ENCODE peak calls at places on chromosomes 7 and 10, in six cellular contexts. J is germinal center, L is nucleus accumbens, X is non-pigmented ciliary epithelial cell, N is HuH-7.5, Z is NCI-H1092. C is an unnamed sample.
A peak's percentile ranks its signal among the peaks of the same experiment; 100 is the strongest.

GRCh38 chr7:24847754-24848153 is 90.5 kb upstream of the GSDME start:
- DNase-seq in X (no peak), Z (no peak), L (no peak), N (no peak), J (no peak), C (no peak)

GRCh38 chr7:129607471-129608120 is 3.9 kb upstream of the NRF1 start:
- DNase-seq in Z (no peak), X (no peak), L (no peak), J (peak; percentile 67), N (peak; percentile 76), C (peak; percentile 62)

GRCh38 chr10:103564116-103564501 is 70.6 kb downstream of the NEURL1 start:
- DNase-seq in X (no peak), J (no peak), N (no peak), L (no peak), Z (no peak), C (no peak)

GRCh38 chr7:45028138-45028919 is 28.3 kb downstream of the CCM2 start:
- DNase-seq in L (no peak), J (no peak), Z (no peak), N (no peak), X (no peak), C (no peak)

GRCh38 chr7:29443552-29443951 is 120.1 kb upstream of the PRR15 start:
- DNase-seq in J (no peak), N (no peak), Z (no peak), X (no peak), L (no peak), C (no peak)

GRCh38 chr7:98102170-98102569 is 4.5 kb upstream of the LMTK2 start:
- DNase-seq in N (no peak), X (no peak), J (no peak), L (no peak), Z (no peak), C (no peak)

GRCh38 chr7:113504142-113504541 is 385.8 kb upstream of the SMIM30 start:
- DNase-seq in Z (no peak), X (no peak), J (no peak), L (no peak), N (no peak), C (no peak)

GRCh38 chr7:105387621-105388372 is 924 bp downstream of the SRPK2 start:
- DNase-seq in J (peak; percentile 58), Z (peak; percentile 57), L (peak; percentile 32), X (no peak), N (peak; percentile 82), C (peak; percentile 82)

GRCh38 chr7:47573758-47574472 is 8.0 kb downstream of the TNS3 start:
- DNase-seq in X (no peak), L (peak; percentile 13), N (no peak), J (no peak), Z (no peak), C (no peak)

GRCh38 chr10:60827791-60828488 is 49.7 kb downstream of the CDK1 start:
- DNase-seq in Z (no peak), L (no peak), J (no peak), X (no peak), N (no peak), C (no peak)

GRCh38 chr7:91079491-91079890 is 184.7 kb upstream of the FZD1 start:
- DNase-seq in Z (no peak), X (no peak), N (no peak), J (no peak), L (no peak), C (no peak)

GRCh38 chr10:123241391-123242141 is 87.4 kb downstream of the BUB3 start:
- DNase-seq in Z (no peak), L (no peak), J (peak; percentile 16), X (no peak), N (no peak), C (peak; percentile 30)

GRCh38 chr7:7564323-7564780 is 2.3 kb upstream of the MIOS start:
- DNase-seq in Z (no peak), J (no peak), X (peak; percentile 44), N (no peak), L (no peak), C (no peak)

GRCh38 chr7:151511946-151512345 is 7.7 kb downstream of the RHEB start:
- DNase-seq in J (no peak), X (no peak), L (no peak), N (no peak), Z (no peak), C (no peak)

GRCh38 chr7:149715476-149715875 is 57.9 kb downstream of the ZNF467 start:
- DNase-seq in J (no peak), L (no peak), Z (no peak), X (no peak), N (no peak), C (no peak)

GRCh38 chr10:11153766-11154165 is 136.1 kb downstream of the CELF2 start:
- DNase-seq in X (no peak), N (no peak), Z (no peak), L (no peak), J (no peak), C (no peak)

GRCh38 chr7:55552320-55553086 is 19.8 kb downstream of the VOPP1 start:
- DNase-seq in N (no peak), L (peak; percentile 52), J (no peak), X (peak; percentile 89), Z (no peak), C (no peak)

GRCh38 chr10:13440709-13441061 is 88.1 kb downstream of the BEND7 start:
- DNase-seq in X (no peak), N (no peak), J (no peak), Z (no peak), L (no peak), C (no peak)

GRCh38 chr7:80014507-80014906 is 120.1 kb upstream of the GNAI1 start:
- DNase-seq in Z (no peak), X (peak; percentile 56), L (no peak), J (no peak), N (no peak), C (no peak)

GRCh38 chr7:29194594-29195417 is at the start of gene CHN2:
- DNase-seq in X (no peak), J (peak; percentile 63), L (peak; percentile 34), N (peak; percentile 46), Z (peak; percentile 76), C (peak; percentile 48)

GRCh38 chr7:147607151-147607800 is 983.3 kb upstream of the C7orf33 start:
- DNase-seq in Z (no peak), L (no peak), J (no peak), X (no peak), N (no peak), C (no peak)

GRCh38 chr7:151736403-151736909 is 140.5 kb downstream of the PRKAG2 start:
- DNase-seq in X (peak; percentile 84), L (no peak), J (no peak), N (peak; percentile 88), Z (peak; percentile 56), C (no peak)